ENCODE peak calls at places on chromosomes 11 and 22, in six cellular contexts. One of them, this sample, is unnamed.

GRCh38 chr11:73152861-73153483 is 10.9 kb upstream of the FCHSD2 start:
- DNase-seq in B cell: peak
- DNase-seq in AG08396: no peak
- DNase-seq in cardiac septum: no peak
- DNase-seq in AG10803: no peak
- DNase-seq in GM04504: no peak
- DNase-seq in this sample: no peak

GRCh38 chr11:19027829-19028595 is 32.5 kb downstream of the MRGPRX2 start:
- DNase-seq in B cell: no peak
- DNase-seq in AG08396: peak
- DNase-seq in cardiac septum: no peak
- DNase-seq in AG10803: peak
- DNase-seq in GM04504: peak
- DNase-seq in this sample: no peak

GRCh38 chr11:64971421-64972233 is at the start of gene MAJIN:
- DNase-seq in B cell: peak
- DNase-seq in AG08396: peak
- DNase-seq in cardiac septum: peak
- DNase-seq in AG10803: peak
- DNase-seq in GM04504: no peak
- DNase-seq in this sample: no peak

GRCh38 chr11:47412152-47412746 is 3.9 kb downstream of the SLC39A13 start:
- DNase-seq in B cell: peak
- DNase-seq in AG08396: peak
- DNase-seq in cardiac septum: peak
- DNase-seq in AG10803: peak
- DNase-seq in GM04504: no peak
- DNase-seq in this sample: no peak

GRCh38 chr11:76778874-76779273 is 4.3 kb upstream of the TSKU start:
- DNase-seq in B cell: no peak
- DNase-seq in AG08396: no peak
- DNase-seq in cardiac septum: no peak
- DNase-seq in AG10803: peak
- DNase-seq in GM04504: no peak
- DNase-seq in this sample: no peak

GRCh38 chr22:45757936-45758335 is 86.3 kb downstream of the ATXN10 start:
- DNase-seq in B cell: no peak
- DNase-seq in AG08396: no peak
- DNase-seq in cardiac septum: no peak
- DNase-seq in AG10803: no peak
- DNase-seq in GM04504: no peak
- DNase-seq in this sample: no peak

GRCh38 chr22:17774206-17774927 is at the start of gene BID:
- DNase-seq in B cell: peak
- DNase-seq in AG08396: peak
- DNase-seq in cardiac septum: peak
- DNase-seq in AG10803: no peak
- DNase-seq in GM04504: no peak
- DNase-seq in this sample: no peak

GRCh38 chr11:18071098-18071705 is 25.1 kb upstream of the TPH1 start:
- DNase-seq in B cell: no peak
- DNase-seq in AG08396: no peak
- DNase-seq in cardiac septum: no peak
- DNase-seq in AG10803: no peak
- DNase-seq in GM04504: no peak
- DNase-seq in this sample: peak

GRCh38 chr11:112401036-112401769 is 140.5 kb upstream of the PLET1 start:
- DNase-seq in B cell: no peak
- DNase-seq in AG08396: no peak
- DNase-seq in cardiac septum: no peak
- DNase-seq in AG10803: no peak
- DNase-seq in GM04504: no peak
- DNase-seq in this sample: no peak

GRCh38 chr11:38648597-38648996 is 2050.6 kb upstream of the RAG2 start:
- DNase-seq in B cell: no peak
- DNase-seq in AG08396: no peak
- DNase-seq in cardiac septum: no peak
- DNase-seq in AG10803: no peak
- DNase-seq in GM04504: no peak
- DNase-seq in this sample: no peak

GRCh38 chr22:26968873-26969272 is 311.5 kb downstream of the MIAT start:
- DNase-seq in B cell: no peak
- DNase-seq in AG08396: no peak
- DNase-seq in cardiac septum: no peak
- DNase-seq in AG10803: peak
- DNase-seq in GM04504: no peak
- DNase-seq in this sample: no peak

GRCh38 chr22:45842141-45842831 is 134.7 kb downstream of the WNT7B start:
- DNase-seq in B cell: no peak
- DNase-seq in AG08396: no peak
- DNase-seq in cardiac septum: no peak
- DNase-seq in AG10803: peak
- DNase-seq in GM04504: peak
- DNase-seq in this sample: no peak

GRCh38 chr11:45896392-45897068 is 10.5 kb downstream of the FREY1 start:
- DNase-seq in B cell: no peak
- DNase-seq in AG08396: no peak
- DNase-seq in cardiac septum: no peak
- DNase-seq in AG10803: no peak
- DNase-seq in GM04504: no peak
- DNase-seq in this sample: peak

GRCh38 chr22:50731811-50732624 is 6.0 kb upstream of the ACR start:
- DNase-seq in B cell: peak
- DNase-seq in AG08396: peak
- DNase-seq in cardiac septum: peak
- DNase-seq in AG10803: peak
- DNase-seq in GM04504: no peak
- DNase-seq in this sample: no peak

GRCh38 chr22:28075260-28075981 is 156.4 kb upstream of the PITPNB start:
- DNase-seq in B cell: no peak
- DNase-seq in AG08396: peak
- DNase-seq in cardiac septum: no peak
- DNase-seq in AG10803: peak
- DNase-seq in GM04504: peak
- DNase-seq in this sample: no peak

GRCh38 chr11:28903716-28904115 is 795.5 kb downstream of the METTL15 start:
- DNase-seq in B cell: no peak
- DNase-seq in AG08396: no peak
- DNase-seq in cardiac septum: no peak
- DNase-seq in AG10803: no peak
- DNase-seq in GM04504: no peak
- DNase-seq in this sample: no peak

GRCh38 chr11:27700351-27701261 is at the start of gene BDNF:
- DNase-seq in B cell: no peak
- DNase-seq in AG08396: peak
- DNase-seq in cardiac septum: no peak
- DNase-seq in AG10803: peak
- DNase-seq in GM04504: no peak
- DNase-seq in this sample: no peak

GRCh38 chr11:119975561-119976152 is 162.3 kb downstream of the TRIM29 start:
- DNase-seq in B cell: no peak
- DNase-seq in AG08396: no peak
- DNase-seq in cardiac septum: no peak
- DNase-seq in AG10803: no peak
- DNase-seq in GM04504: no peak
- DNase-seq in this sample: peak

GRCh38 chr11:1222491-1223345 is at the start of gene MUC5B:
- DNase-seq in B cell: no peak
- DNase-seq in AG08396: no peak
- DNase-seq in cardiac septum: peak
- DNase-seq in AG10803: no peak
- DNase-seq in GM04504: no peak
- DNase-seq in this sample: no peak

GRCh38 chr11:46369458-46370152 is 11.9 kb upstream of the MDK start:
- DNase-seq in B cell: peak
- DNase-seq in AG08396: peak
- DNase-seq in cardiac septum: no peak
- DNase-seq in AG10803: peak
- DNase-seq in GM04504: no peak
- DNase-seq in this sample: no peak

GRCh38 chr11:16867097-16867496 is 128.7 kb downstream of the C11orf58 start:
- DNase-seq in B cell: no peak
- DNase-seq in AG08396: no peak
- DNase-seq in cardiac septum: no peak
- DNase-seq in AG10803: no peak
- DNase-seq in GM04504: no peak
- DNase-seq in this sample: no peak

GRCh38 chr11:23988381-23989006 is 508.4 kb upstream of the LUZP2 start:
- DNase-seq in B cell: no peak
- DNase-seq in AG08396: peak
- DNase-seq in cardiac septum: no peak
- DNase-seq in AG10803: peak
- DNase-seq in GM04504: no peak
- DNase-seq in this sample: no peak

GRCh38 chr11:79087957-79088318 is 352.9 kb downstream of the TENM4 start:
- DNase-seq in B cell: no peak
- DNase-seq in AG08396: no peak
- DNase-seq in cardiac septum: peak
- DNase-seq in AG10803: peak
- DNase-seq in GM04504: no peak
- DNase-seq in this sample: no peak

GRCh38 chr11:66846671-66847091 is 3.4 kb downstream of the RCE1 start:
- DNase-seq in B cell: no peak
- DNase-seq in AG08396: no peak
- DNase-seq in cardiac septum: peak
- DNase-seq in AG10803: no peak
- DNase-seq in GM04504: no peak
- DNase-seq in this sample: no peak

GRCh38 chr11:1231396-1232327 is 8.8 kb downstream of the MUC5B start:
- DNase-seq in B cell: no peak
- DNase-seq in AG08396: no peak
- DNase-seq in cardiac septum: peak
- DNase-seq in AG10803: no peak
- DNase-seq in GM04504: no peak
- DNase-seq in this sample: no peak

GRCh38 chr11:116925050-116925449 is 87.6 kb upstream of the APOA1 start:
- DNase-seq in B cell: peak
- DNase-seq in AG08396: no peak
- DNase-seq in cardiac septum: no peak
- DNase-seq in AG10803: no peak
- DNase-seq in GM04504: no peak
- DNase-seq in this sample: no peak

GRCh38 chr22:30575011-30575671 is 676 bp upstream of the GAL3ST1 start:
- DNase-seq in B cell: no peak
- DNase-seq in AG08396: peak
- DNase-seq in cardiac septum: no peak
- DNase-seq in AG10803: peak
- DNase-seq in GM04504: peak
- DNase-seq in this sample: no peak

GRCh38 chr11:110564676-110565343 is 135.1 kb downstream of the FDX1 start:
- DNase-seq in B cell: no peak
- DNase-seq in AG08396: no peak
- DNase-seq in cardiac septum: no peak
- DNase-seq in AG10803: no peak
- DNase-seq in GM04504: no peak
- DNase-seq in this sample: no peak

GRCh38 chr22:40487663-40488249 is 117.4 kb downstream of the SGSM3 start:
- DNase-seq in B cell: peak
- DNase-seq in AG08396: no peak
- DNase-seq in cardiac septum: no peak
- DNase-seq in AG10803: peak
- DNase-seq in GM04504: no peak
- DNase-seq in this sample: peak

GRCh38 chr11:795638-796564 is 2.2 kb downstream of the SLC25A22 start:
- DNase-seq in B cell: peak
- DNase-seq in AG08396: peak
- DNase-seq in cardiac septum: no peak
- DNase-seq in AG10803: peak
- DNase-seq in GM04504: peak
- DNase-seq in this sample: peak